ENCODE peak calls at places on chromosome 13, in five cellular contexts. E is mesendoderm, V is neural progenitor cell, I is thoracic aorta, R is BE2C. W is an unnamed sample. For H3K4me1 and H3K27me3, the result is how much of the 10 kb centered on the place peaks cover.

GRCh38 chr13:35478384-35479222 is 2.1 kb upstream of the MAB21L1 start:
- DNase-seq in E (peak), V (peak), I (no peak), R (peak), W (no peak)

GRCh38 chr13:26787961-26788360 is 27.4 kb upstream of the GPR12 start:
- DNase-seq in E (no peak), V (no peak), I (no peak), R (no peak), W (no peak)

GRCh38 chr13:51435002-51435578 is 17.7 kb downstream of the INTS6 start:
- DNase-seq in E (peak), V (no peak), I (no peak), R (no peak), W (peak)

GRCh38 chr13:98977568-98978270 is at the start of gene DOCK9:
- DNase-seq in E (peak), V (peak), I (no peak), R (no peak), W (peak)

GRCh38 chr13:34533941-34534340 is 408.1 kb upstream of the NBEA start:
- DNase-seq in E (no peak), V (no peak), I (no peak), R (no peak), W (no peak)

GRCh38 chr13:101514695-101515275 is 62.3 kb downstream of the ITGBL1 start:
- DNase-seq in E (peak), V (peak), I (no peak), R (peak), W (peak)

GRCh38 chr13:60328073-60328472 is 68.9 kb upstream of the TDRD3 start:
- DNase-seq in E (no peak), V (no peak), I (no peak), R (no peak), W (no peak)

GRCh38 chr13:65638572-65639168 is 1591.5 kb downstream of the PCDH9 start:
- DNase-seq in E (peak), V (peak), I (no peak), R (peak), W (peak)

GRCh38 chr13:62931901-62932883 is 1516.5 kb upstream of the PCDH20 start:
- DNase-seq in E (no peak), V (no peak), I (no peak), R (no peak), W (no peak)

GRCh38 chr13:33285420-33286124 is at the start of gene STARD13:
- DNase-seq in E (peak), V (peak), I (peak), R (peak), W (peak)

GRCh38 chr13:28474491-28475134 is 20.3 kb downstream of the FLT1 start:
- DNase-seq in E (no peak), V (no peak), I (no peak), R (no peak), W (no peak)

GRCh38 chr13:28475916-28476725 is 18.8 kb downstream of the FLT1 start:
- DNase-seq in E (peak), V (no peak), I (no peak), R (no peak), W (no peak)

GRCh38 chr13:28471408-28471807 is 23.5 kb downstream of the FLT1 start:
- DNase-seq in E (no peak), V (no peak), I (no peak), R (no peak), W (no peak)

GRCh38 chr13:28470286-28470685 is 24.6 kb downstream of the FLT1 start:
- DNase-seq in E (no peak), V (no peak), I (no peak), R (no peak), W (no peak)

GRCh38 chr13:28473044-28473443 is 21.9 kb downstream of the FLT1 start:
- DNase-seq in E (no peak), V (no peak), I (no peak), R (no peak), W (no peak)
- H3K4me1 ChIP-seq in E (under half), V (under half), I (under half), R (under half), W (under half)

GRCh38 chr13:58455094-58455493 is 823.5 kb downstream of the PCDH17 start:
- DNase-seq in E (no peak), V (no peak), I (no peak), R (no peak), W (no peak)

DNA sequence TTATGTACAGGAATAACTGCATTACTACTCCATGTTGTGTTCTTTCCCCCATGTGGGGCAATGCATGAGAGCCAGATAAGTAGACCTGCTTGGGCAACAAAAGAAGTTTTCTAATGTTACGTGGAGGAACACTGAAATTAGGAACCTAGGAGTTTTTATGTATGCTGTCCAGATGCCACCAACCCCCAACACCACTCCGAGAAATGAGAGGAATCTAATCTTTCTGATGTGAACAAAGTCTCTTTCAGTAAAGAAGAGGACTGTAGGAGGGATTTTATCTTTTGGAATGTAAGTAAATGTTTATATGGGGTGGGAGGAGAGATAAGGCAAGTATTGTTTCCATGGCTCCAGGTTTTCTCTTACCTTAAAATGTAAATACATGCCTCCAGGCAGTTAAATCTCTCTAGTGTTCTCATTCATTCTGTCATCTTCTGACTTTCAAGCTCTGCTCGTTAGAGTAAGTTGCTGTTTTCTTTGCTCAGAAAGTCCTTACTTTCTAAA is 820.6 kb downstream of the PCDH17 start:
- DNase-seq in E (peak), V (no peak), I (no peak), R (no peak), W (no peak)
- H3K27me3 ChIP-seq in E (under half), V (under half), I (under half), R (under half), W (under half)

GRCh38 chr13:48158290-48158689 is 63.4 kb upstream of the MED4 start:
- DNase-seq in E (no peak), V (no peak), I (no peak), R (no peak), W (no peak)
- H3K4me1 ChIP-seq in E (under half), V (under half), I (under half), R (under half), W (under half)

GRCh38 chr13:111969551-111970135 is 97.3 kb upstream of the SOX1 start:
- DNase-seq in E (no peak), V (no peak), I (no peak), R (no peak), W (no peak)
- H3K27me3 ChIP-seq in E (under half), V (under half), I (under half), R (half or more), W (under half)

GRCh38 chr13:45516757-45517156 is 52.0 kb downstream of the COG3 start:
- DNase-seq in E (no peak), V (no peak), I (no peak), R (no peak), W (no peak)

GRCh38 chr13:45521292-45521691 is 56.6 kb downstream of the COG3 start:
- DNase-seq in E (no peak), V (no peak), I (no peak), R (no peak), W (no peak)

GRCh38 chr13:45518525-45519235 is 53.9 kb downstream of the COG3 start:
- DNase-seq in E (peak), V (no peak), I (no peak), R (no peak), W (no peak)

GRCh38 chr13:45522571-45522970 is 57.8 kb downstream of the COG3 start:
- DNase-seq in E (peak), V (no peak), I (no peak), R (no peak), W (no peak)

DNA sequence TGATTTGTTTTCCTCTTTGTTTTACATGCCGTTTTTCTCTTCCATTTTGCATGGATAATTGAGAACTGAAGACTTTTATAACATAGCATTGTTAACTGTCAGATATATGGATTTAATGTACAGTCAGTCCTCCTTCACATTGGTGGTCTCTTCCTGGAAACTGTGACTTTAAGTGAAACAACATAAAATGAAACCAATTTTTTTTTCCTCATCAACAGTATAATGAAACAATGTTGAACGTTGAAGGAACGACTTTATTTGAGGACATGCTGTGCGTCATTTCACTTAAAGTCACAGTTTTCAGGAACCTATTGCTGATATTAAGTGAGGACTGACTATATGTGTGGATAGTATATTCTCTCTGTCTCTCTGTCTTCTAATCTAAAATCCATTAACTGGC is 54.7 kb downstream of the COG3 start:
- DNase-seq in E (no peak), V (no peak), I (no peak), R (no peak), W (no peak)
- H3K4me1 ChIP-seq in E (under half), V (under half), I (under half), R (under half), W (under half)

GRCh38 chr13:94966380-94966779 is 254.0 kb upstream of the SOX21 start:
- DNase-seq in E (no peak), V (peak), I (no peak), R (no peak), W (no peak)

GRCh38 chr13:94972262-94972661 is 259.9 kb upstream of the SOX21 start:
- DNase-seq in E (no peak), V (no peak), I (no peak), R (no peak), W (no peak)

GRCh38 chr13:94968757-94969086 is 256.4 kb upstream of the SOX21 start:
- DNase-seq in E (no peak), V (no peak), I (no peak), R (no peak), W (no peak)

GRCh38 chr13:94967183-94968039 is 255.1 kb upstream of the SOX21 start:
- DNase-seq in E (peak), V (peak), I (no peak), R (peak), W (no peak)

DNA sequence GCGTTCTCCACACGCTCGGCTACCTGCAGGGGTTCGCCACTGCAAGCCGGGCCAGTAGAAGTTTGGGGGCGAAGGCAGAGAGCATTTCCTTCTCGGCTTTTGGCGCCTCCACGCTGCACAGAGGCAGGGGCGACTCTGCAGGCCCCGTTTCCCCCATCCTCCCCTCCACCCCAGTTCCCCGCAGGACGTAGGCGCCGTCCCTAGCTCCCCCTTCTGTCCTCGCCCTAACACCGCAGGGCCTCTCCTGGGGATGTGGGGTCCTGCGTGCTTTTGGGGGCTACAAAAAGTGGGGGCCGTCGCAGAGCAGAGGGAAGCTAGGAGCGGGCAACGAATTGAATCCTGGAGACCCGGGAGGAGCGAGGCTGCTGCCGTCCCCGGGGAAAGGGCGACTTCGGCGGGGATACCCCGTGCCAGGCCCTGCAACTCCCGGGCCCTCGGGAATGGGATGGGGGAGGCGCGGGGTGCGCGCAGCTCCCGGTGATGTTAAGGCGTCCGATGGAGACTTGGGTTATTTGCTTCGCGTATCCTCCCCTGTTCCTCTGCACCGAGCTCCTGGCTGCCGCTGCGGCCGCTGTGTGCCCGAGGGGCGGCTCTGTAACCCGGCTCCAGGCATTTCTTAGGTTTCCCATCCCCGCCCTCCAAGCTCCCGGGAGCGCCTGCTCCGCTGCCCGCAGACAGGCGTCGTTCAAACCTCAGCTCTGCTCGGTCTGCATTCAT is 255.9 kb upstream of the SOX21 start:
- DNase-seq in E (peak), V (peak), I (no peak), R (peak), W (no peak)
- H3K27me3 ChIP-seq in E (under half), V (under half), I (under half), R (half or more), W (half or more)

GRCh38 chr13:52454459-52454824 is 836 bp upstream of the CKAP2 start:
- DNase-seq in E (peak), V (peak), I (no peak), R (no peak), W (no peak)
- H3K4me1 ChIP-seq in E (under half), V (under half), I (under half), R (under half), W (under half)

DNA sequence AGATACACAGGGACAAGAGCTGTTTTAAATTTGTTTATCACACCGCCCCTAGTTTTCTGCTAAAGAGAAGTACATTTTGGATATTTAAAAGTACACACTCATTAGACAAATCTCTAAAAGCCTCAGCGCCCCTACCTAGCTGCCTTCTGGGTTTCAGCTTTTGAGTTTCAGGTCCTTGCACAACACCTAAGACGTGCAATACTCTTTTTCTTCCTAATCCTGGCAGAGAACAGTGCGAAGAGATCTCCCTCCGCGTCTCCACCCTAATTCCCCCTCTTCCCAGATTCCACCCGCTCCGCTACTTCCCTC is 419 bp upstream of the KLF5 start:
- DNase-seq in E (no peak), V (no peak), I (no peak), R (no peak), W (no peak)
- H3K27me3 ChIP-seq in E (under half), V (half or more), I (under half), R (under half), W (under half)